ENCODE peak calls at places on chromosomes 2 and 18, in ten cellular contexts. W is spleen, Q is suprapubic skin, C is GM12878, O is transverse colon, G is stomach, E is K562, F is breast epithelium, R is Panc1, H is HCT116. J is an unnamed sample.
A peak's percentile ranks its signal among the peaks of the same experiment; 100 is the strongest.

GRCh38 chr2:234990300-234990699 is 38.5 kb downstream of the SH3BP4 start:
- DNase-seq in W (no peak), Q (no peak), C (no peak), O (no peak), G (no peak), E (no peak), F (no peak), R (no peak), H (no peak), J (no peak)

GRCh38 chr2:101788995-101789970 is 91.8 kb downstream of the MAP4K4 start:
- DNase-seq in W (no peak), Q (no peak), C (no peak), O (no peak), G (no peak), E (no peak), F (no peak), R (no peak), H (no peak), J (no peak)

GRCh38 chr18:25177631-25178030 is 174.3 kb downstream of the ZNF521 start:
- DNase-seq in W (no peak), Q (no peak), C (no peak), O (no peak), G (no peak), E (no peak), F (no peak), R (no peak), H (no peak), J (no peak)

GRCh38 chr18:74804677-74805076 is 207.0 kb downstream of the ZNF407 start:
- DNase-seq in W (no peak), Q (no peak), C (no peak), O (no peak), G (no peak), E (no peak), F (no peak), R (no peak), H (no peak), J (no peak)

GRCh38 chr18:8778386-8778785 is 73.0 kb downstream of the MTCL1 start:
- DNase-seq in W (no peak), Q (no peak), C (no peak), O (no peak), G (no peak), E (no peak), F (no peak), R (no peak), H (no peak), J (no peak)

GRCh38 chr2:199810422-199811250 is 40.4 kb downstream of the FTCDNL1 start:
- DNase-seq in W (no peak), Q (no peak), C (no peak), O (no peak), G (no peak), E (no peak), F (no peak), R (no peak), H (no peak), J (no peak)

GRCh38 chr2:219049282-219049681 is 8.0 kb upstream of the CFAP65 start:
- DNase-seq in W (no peak), Q (no peak), C (no peak), O (no peak), G (peak; percentile 75), E (no peak), F (no peak), R (no peak), H (no peak), J (no peak)

GRCh38 chr18:2104620-2105462 is 466.5 kb downstream of the METTL4 start:
- DNase-seq in W (peak; percentile 80), Q (no peak), C (no peak), O (peak; percentile 42), G (peak; percentile 64), E (peak; percentile 84), F (no peak), R (peak; percentile 27), H (peak; percentile 31), J (no peak)

DNA sequence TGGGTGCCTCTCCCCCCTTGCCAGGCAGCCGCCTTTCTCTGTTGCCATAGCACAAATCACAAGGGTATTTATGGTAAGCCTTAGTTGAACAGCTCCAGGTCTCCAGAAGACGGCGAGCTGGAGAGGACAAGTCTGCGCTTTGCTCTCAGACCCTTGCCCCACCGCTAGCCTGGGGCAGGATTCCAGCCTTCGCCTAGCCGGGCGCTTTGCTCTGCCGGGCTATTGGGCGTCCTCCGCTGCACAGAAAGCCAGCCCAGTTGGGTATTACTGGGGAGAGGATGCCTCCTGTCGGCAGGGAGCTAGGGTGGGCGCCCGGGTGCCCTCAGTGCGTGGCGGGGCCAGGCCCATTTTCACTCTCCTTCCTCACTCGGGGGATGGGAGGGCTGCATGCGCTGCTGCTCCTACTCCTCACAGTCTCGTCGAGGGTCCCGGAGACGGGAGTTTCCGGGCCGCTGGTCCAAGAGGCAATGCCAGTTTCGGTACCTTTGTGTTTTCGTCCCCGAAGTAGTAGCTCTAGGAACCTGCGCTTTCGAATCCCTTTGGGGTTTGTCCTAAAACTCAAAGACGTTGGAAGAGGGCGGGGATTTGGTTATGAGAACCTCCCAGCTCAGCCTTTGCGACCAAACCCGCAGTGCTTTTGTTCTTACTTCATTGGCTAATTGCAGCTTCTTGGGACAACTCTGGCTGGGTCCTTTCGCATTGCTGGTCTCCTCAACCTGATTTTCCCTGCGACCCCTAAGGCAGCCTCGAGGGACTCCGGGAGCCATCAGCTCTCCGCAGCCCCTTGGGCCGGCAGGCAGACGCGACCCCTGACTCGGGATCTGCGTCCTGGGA is 3.6 kb upstream of the DLX2 start:
- DNase-seq in W (peak; percentile 81), Q (no peak), C (no peak), O (no peak), G (no peak), E (peak; percentile 53), F (no peak), R (no peak), H (no peak), J (no peak)
- H3K4me3 ChIP-seq in W (peak overlapping the region; percentile 14), Q (peak overlapping the region; percentile 42), C (peak overlapping the region; percentile 48), O (peak overlapping the region; percentile 6), G (peak overlapping the region; percentile 17), E (no peak overlapping the region), F (peak overlapping the region; percentile 51), R (peak overlapping the region; percentile 50), H (no peak overlapping the region), J (no peak overlapping the region)

GRCh38 chr18:76824136-76824676 is 1.8 kb downstream of the ZNF236 start:
- DNase-seq in W (no peak), Q (no peak), C (no peak), O (no peak), G (no peak), E (no peak), F (no peak), R (no peak), H (no peak), J (peak; percentile 40)

GRCh38 chr18:76824754-76825153 is 2.4 kb downstream of the ZNF236 start:
- DNase-seq in W (no peak), Q (no peak), C (no peak), O (no peak), G (no peak), E (no peak), F (no peak), R (no peak), H (no peak), J (peak; percentile 27)

GRCh38 chr18:76822510-76823165 is at the start of gene ZNF236:
- DNase-seq in W (peak; percentile 94), Q (peak; percentile 75), C (no peak), O (peak; percentile 79), G (peak; percentile 80), E (peak; percentile 80), F (peak; percentile 50), R (no peak), H (no peak), J (peak; percentile 87)

GRCh38 chr18:76823166-76823539 is 796 bp downstream of the ZNF236 start:
- DNase-seq in W (peak; percentile 91), Q (peak; percentile 69), C (no peak), O (peak; percentile 20), G (no peak), E (no peak), F (no peak), R (no peak), H (no peak), J (no peak)

GRCh38 chr18:76823574-76823973 is 1.2 kb downstream of the ZNF236 start:
- DNase-seq in W (peak; percentile 87), Q (no peak), C (no peak), O (peak; percentile 22), G (no peak), E (peak; percentile 65), F (no peak), R (no peak), H (no peak), J (peak; percentile 65)
- TF ChIP-seq POLR2AphosphoS5 in W (no peak), Q (no peak), C (no peak), O (no peak), G (no peak), E (no peak), F (no peak), R (no peak), H (no peak), J (peak; percentile 9)

GRCh38 chr2:195536863-195537262 is 120.2 kb upstream of the SLC39A10 start:
- DNase-seq in W (no peak), Q (no peak), C (no peak), O (no peak), G (no peak), E (no peak), F (no peak), R (no peak), H (no peak), J (no peak)
- H3K4me1 ChIP-seq in W (peaks cover 50% of the 10 kb centered on the region), Q (peaks cover 17% of the 10 kb centered on the region), C (peaks cover 29% of the 10 kb centered on the region), O (peaks cover 20% of the 10 kb centered on the region), G (peaks cover 17% of the 10 kb centered on the region), E (peaks cover 10% of the 10 kb centered on the region), F (no peaks in the 10 kb centered on the region), R (peaks cover 28% of the 10 kb centered on the region), H (peaks cover 12% of the 10 kb centered on the region), J (peaks cover 9% of the 10 kb centered on the region)

GRCh38 chr18:12255626-12256026 is 1.5 kb downstream of the CIDEA start:
- DNase-seq in W (peak; percentile 18), Q (no peak), C (no peak), O (no peak), G (no peak), E (no peak), F (peak; percentile 41), R (no peak), H (peak; percentile 50), J (no peak)

GRCh38 chr18:12253517-12254136 is 534 bp upstream of the CIDEA start:
- DNase-seq in W (peak; percentile 57), Q (no peak), C (no peak), O (no peak), G (no peak), E (no peak), F (no peak), R (no peak), H (no peak), J (no peak)

GRCh38 chr18:12253027-12253426 is 1.1 kb upstream of the CIDEA start:
- DNase-seq in W (peak; percentile 59), Q (no peak), C (no peak), O (no peak), G (no peak), E (no peak), F (no peak), R (no peak), H (no peak), J (no peak)

GRCh38 chr18:12254137-12254819 is at the start of gene CIDEA:
- DNase-seq in W (peak; percentile 60), Q (no peak), C (no peak), O (no peak), G (no peak), E (no peak), F (no peak), R (no peak), H (no peak), J (no peak)

DNA sequence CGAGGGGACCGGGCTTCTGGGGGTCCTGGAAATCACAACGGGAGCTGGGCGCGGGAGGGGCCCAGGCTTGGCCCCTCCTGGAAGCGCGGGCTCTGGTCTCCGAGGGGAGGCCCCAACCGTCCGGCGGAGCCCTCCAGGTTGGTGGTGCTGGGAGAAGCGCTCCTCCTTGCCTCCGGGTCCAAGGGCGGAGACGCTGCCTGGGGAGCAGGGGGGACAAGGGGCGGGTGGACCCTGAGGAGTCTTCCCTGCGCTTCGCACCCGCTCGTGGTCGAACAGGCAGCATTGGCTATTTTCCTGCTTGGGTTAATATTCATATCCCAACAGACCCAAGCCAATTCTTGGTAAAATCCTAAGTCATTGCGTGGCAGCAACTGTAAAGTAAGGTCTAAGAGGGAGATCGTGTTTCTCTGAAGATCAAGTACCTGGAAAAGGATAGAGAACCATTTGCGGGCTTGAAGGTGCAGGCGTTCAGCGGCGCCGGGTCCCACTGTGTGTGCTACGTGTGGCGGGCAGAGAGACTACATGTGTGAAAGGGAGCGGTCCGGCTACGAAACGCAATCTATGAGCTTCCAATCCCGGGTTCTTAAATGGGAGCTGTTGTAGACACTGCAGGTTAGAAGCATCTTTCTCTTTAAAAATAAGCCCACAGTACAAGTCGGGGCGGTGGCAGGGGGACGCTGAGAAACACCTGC is 805 bp downstream of the CIDEA start:
- DNase-seq in W (peak; percentile 63), Q (no peak), C (no peak), O (no peak), G (no peak), E (no peak), F (no peak), R (no peak), H (no peak), J (no peak)
- H3K4me3 ChIP-seq in W (no peak overlapping the region), Q (peak overlapping the region; percentile 45), C (no peak overlapping the region), O (no peak overlapping the region), G (no peak overlapping the region), E (no peak overlapping the region), F (peak overlapping the region; percentile 61), R (no peak overlapping the region), H (no peak overlapping the region), J (no peak overlapping the region)

J was measured in sigmoid colon.